ENCODE peak calls at places on chromosomes 11 and 22, in four cellular contexts. J, U, M and H are unnamed samples.

GRCh38 chr11:75291741-75292140 is 51.2 kb downstream of the TPBGL start:
- DNase-seq in J (no peak), U (no peak), M (no peak), H (no peak)

GRCh38 chr22:44161673-44162072 is 19.1 kb upstream of the PARVG start:
- DNase-seq in J (no peak), U (no peak), M (no peak), H (no peak)

GRCh38 chr11:47886096-47886495 is 37.9 kb upstream of the NUP160 start:
- DNase-seq in M (no peak), J (no peak), U (peak), H (peak)

GRCh38 chr11:19853901-19854300 is 141.3 kb downstream of the NAV2 start:
- DNase-seq in U (no peak), J (no peak), M (no peak), H (no peak)

GRCh38 chr11:116109228-116109627 is 605.0 kb upstream of the CADM1 start:
- DNase-seq in M (no peak), U (no peak), J (peak), H (no peak)

GRCh38 chr11:64360403-64360980 is 1.5 kb downstream of the RPS6KA4 start:
- DNase-seq in J (no peak), M (no peak), U (no peak), H (no peak)

GRCh38 chr11:60657880-60658279 is 41.5 kb upstream of the MS4A8 start:
- DNase-seq in M (no peak), J (no peak), U (no peak), H (no peak)

GRCh38 chr11:128813729-128814128 is 53.4 kb downstream of the KCNJ1 start:
- DNase-seq in M (no peak), U (no peak), J (no peak), H (no peak)

GRCh38 chr11:129312741-129313587 is 62.7 kb upstream of the BARX2 start:
- DNase-seq in U (no peak), M (no peak), J (no peak), H (no peak)

GRCh38 chr11:120183701-120184141 is 27.1 kb upstream of the OAF start:
- DNase-seq in U (no peak), J (no peak), M (no peak), H (no peak)

GRCh38 chr22:25582946-25583345 is 18.5 kb downstream of the GRK3 start:
- DNase-seq in J (no peak), M (no peak), U (no peak), H (no peak)

GRCh38 chr11:57464343-57465181 is 4.2 kb downstream of the RTN4RL2 start:
- DNase-seq in U (no peak), M (no peak), J (no peak), H (no peak)

GRCh38 chr11:62144641-62145255 is 20.9 kb downstream of the INCENP start:
- DNase-seq in J (no peak), M (no peak), U (no peak), H (no peak)

GRCh38 chr22:36267896-36268485 is 15.1 kb downstream of the APOL1 start:
- DNase-seq in U (no peak), M (no peak), J (no peak), H (no peak)

GRCh38 chr11:15941206-15941770 is 415.1 kb downstream of the SOX6 start:
- DNase-seq in U (no peak), J (no peak), M (no peak), H (no peak)

GRCh38 chr11:29019960-29020683 is 911.9 kb downstream of the METTL15 start:
- DNase-seq in J (peak), U (no peak), M (no peak), H (no peak)

GRCh38 chr11:95793111-95793510 is 2.8 kb downstream of the CEP57 start:
- DNase-seq in M (no peak), U (no peak), J (no peak), H (no peak)

GRCh38 chr22:44304354-44304753 is 8.4 kb downstream of the SHISAL1 start:
- DNase-seq in U (no peak), J (peak), M (no peak), H (no peak)

GRCh38 chr11:35919244-35919643 is 24.6 kb upstream of the LDLRAD3 start:
- DNase-seq in M (no peak), U (no peak), J (no peak), H (no peak)

GRCh38 chr11:56841210-56841810 is 92.8 kb upstream of the OR9G4 start:
- DNase-seq in J (peak), M (no peak), U (peak), H (no peak)

GRCh38 chr11:113189909-113190667 is 124.3 kb upstream of the TTC12 start:
- DNase-seq in M (no peak), J (peak), U (no peak), H (no peak)

GRCh38 chr11:57566035-57566504 is 1.4 kb downstream of the UBE2L6 start:
- DNase-seq in U (peak), J (peak), M (no peak), H (peak)

GRCh38 chr11:131677832-131678470 is 307.5 kb downstream of the NTM start:
- DNase-seq in J (no peak), U (no peak), M (no peak), H (no peak)

GRCh38 chr11:77672276-77672675 is 34.7 kb upstream of the CLNS1A start:
- DNase-seq in M (no peak), U (peak), J (peak), H (no peak)

GRCh38 chr11:134524201-134524600 is 112.2 kb upstream of the B3GAT1 start:
- DNase-seq in M (no peak), J (no peak), U (no peak), H (no peak)

GRCh38 chr11:71246559-71246958 is 5.8 kb downstream of the SHANK2 start:
- DNase-seq in M (no peak), J (no peak), U (no peak), H (no peak)

GRCh38 chr11:114172871-114173444 is 113.4 kb downstream of the ZBTB16 start:
- DNase-seq in U (peak), M (no peak), J (no peak), H (no peak)

GRCh38 chr22:40418366-40419201 is 48.2 kb downstream of the SGSM3 start:
- DNase-seq in M (no peak), U (peak), J (no peak), H (no peak)

GRCh38 chr22:39325392-39325932 is 6.0 kb upstream of the RPL3 start:
- DNase-seq in J (peak), M (no peak), U (no peak), H (no peak)

GRCh38 chr11:103842191-103842590 is 194.2 kb upstream of the DDI1 start:
- DNase-seq in M (no peak), J (no peak), U (no peak), H (no peak)

GRCh38 chr22:22371031-22371541 is 126.5 kb downstream of the VPREB1 start:
- DNase-seq in U (peak), M (no peak), J (no peak), H (no peak)

GRCh38 chr22:37020192-37020479 is 594 bp downstream of the MPST start:
- DNase-seq in J (peak), M (no peak), U (no peak), H (peak)

GRCh38 chr11:86914836-86915519 is 40.2 kb downstream of the FZD4 start:
- DNase-seq in M (no peak), J (no peak), U (no peak), H (no peak)

GRCh38 chr11:34773826-34774225 is 142.4 kb downstream of the APIP start:
- DNase-seq in J (no peak), U (no peak), M (no peak), H (no peak)

GRCh38 chr22:50443202-50443601 is 31.6 kb downstream of the SBF1 start:
- DNase-seq in J (no peak), U (no peak), M (no peak), H (no peak)

GRCh38 chr22:50711446-50712340 is 26.3 kb upstream of the ACR start:
- DNase-seq in M (no peak), U (no peak), J (no peak), H (no peak)

GRCh38 chr22:32265882-32266767 is 11.0 kb upstream of the SLC5A4 start:
- DNase-seq in J (peak), M (no peak), U (peak), H (peak)

GRCh38 chr22:27641049-27641790 is 160.3 kb downstream of the MN1 start:
- DNase-seq in J (peak), M (no peak), U (no peak), H (no peak)

DNA sequence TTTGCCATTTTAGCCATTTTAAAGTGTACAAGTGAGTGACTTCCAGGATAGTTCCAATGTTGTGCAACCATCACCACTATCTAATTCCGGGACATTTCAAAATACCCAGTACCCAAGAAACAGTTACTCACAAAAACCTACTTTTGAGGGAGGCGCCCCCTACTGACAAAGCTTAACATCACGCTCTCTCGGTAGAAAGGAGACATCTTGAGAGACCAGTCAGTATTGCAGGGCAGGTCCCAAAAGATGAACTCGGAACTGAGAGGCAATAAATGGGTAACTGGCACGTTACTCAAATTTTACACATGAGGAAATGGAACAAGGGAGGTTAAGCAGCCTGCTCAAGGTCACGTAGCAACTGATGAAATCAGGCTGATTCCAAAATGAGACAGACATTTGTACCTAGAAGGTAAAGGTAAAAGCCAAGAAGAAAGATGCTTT is 50.0 kb upstream of the POU2AF1 start:
- DNase-seq in U (no peak), J (peak), M (no peak), H (peak)
- H3K27ac ChIP-seq in U (no peak), J (no peak), M (no peak), H (no peak)

DNA sequence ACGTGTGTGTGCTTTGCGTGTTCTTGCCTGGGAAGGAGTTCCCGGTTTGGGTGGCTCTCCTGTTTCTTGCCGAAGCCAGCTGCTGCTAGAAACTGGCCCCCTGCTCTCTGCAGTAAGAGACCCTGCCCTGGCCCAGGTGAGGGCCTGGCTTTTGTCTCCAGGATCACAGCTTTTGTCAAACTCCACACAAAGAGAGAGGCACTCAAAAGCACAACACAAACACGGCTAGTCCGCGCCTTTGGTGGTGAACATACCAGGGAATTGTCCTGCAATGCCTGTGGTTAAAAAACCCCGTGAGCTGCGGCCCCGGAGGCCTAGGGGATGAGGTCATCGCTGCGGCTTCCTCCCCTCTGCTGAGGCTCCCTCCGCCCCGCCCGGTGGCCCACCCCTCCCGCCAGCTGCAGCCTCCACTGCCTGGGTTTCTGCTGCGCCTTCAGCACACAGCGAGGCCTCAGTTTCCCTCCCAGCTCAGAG is 88.9 kb downstream of the KCNQ1 start:
- DNase-seq in J (peak), M (no peak), U (peak), H (no peak)
- H3K4me3 ChIP-seq in J (peak), M (no peak), U (no peak), H (no peak)

DNA sequence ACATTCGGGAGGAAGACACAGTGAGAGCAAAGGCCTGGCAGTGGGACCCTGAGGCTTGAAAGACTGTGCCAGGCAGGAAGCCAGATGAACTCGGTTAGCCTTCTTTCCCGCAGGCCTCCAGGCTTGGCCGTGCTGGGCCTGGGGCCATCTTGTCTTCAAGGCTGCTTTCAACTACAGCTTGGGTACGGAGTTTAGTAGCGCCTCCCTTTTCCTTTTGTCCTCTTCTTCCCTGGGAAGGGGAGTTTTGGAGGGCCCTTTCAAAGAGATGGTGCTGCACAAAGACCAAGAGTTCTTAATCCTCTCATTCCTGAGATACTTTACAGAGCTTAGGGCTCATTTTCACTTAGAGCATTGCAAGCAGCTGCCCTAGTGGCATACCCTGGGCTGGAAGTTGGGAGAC is 87.5 kb downstream of the TP53I11 start:
- DNase-seq in M (no peak), J (no peak), U (no peak), H (no peak)
- H3K27ac ChIP-seq in M (peak), J (no peak), U (peak), H (no peak)

DNA sequence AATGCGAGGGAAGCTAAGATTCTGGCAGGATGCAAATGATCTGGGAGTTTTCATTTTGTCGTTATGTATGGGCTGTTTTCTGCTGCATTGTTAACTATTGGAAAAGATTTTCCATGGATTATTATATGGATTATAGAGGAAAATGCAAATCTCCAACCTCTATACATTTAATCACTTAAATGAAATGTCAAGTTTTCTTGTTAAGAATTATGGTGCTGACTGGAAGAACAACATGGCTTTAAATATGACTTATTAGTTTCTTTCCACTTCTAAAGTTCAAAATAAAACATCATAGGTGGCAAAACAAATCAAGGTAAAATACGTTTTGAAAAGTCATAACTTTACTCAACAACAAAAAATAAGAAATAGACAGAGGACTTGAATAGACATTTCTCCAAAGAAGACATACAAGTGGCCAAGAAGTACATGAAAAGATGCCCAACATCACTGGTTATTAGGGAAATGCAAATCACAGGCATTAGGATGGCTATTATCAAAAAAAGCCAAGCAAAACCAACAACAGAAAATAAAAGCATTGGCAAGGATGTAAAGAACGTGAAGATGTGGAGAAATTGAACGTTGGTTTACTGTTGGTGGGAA is 56.2 kb upstream of the CLDN5 start:
- DNase-seq in U (no peak), J (no peak), M (no peak), H (no peak)
- H3K4me3 ChIP-seq in U (no peak), J (no peak), M (no peak), H (peak)

DNA sequence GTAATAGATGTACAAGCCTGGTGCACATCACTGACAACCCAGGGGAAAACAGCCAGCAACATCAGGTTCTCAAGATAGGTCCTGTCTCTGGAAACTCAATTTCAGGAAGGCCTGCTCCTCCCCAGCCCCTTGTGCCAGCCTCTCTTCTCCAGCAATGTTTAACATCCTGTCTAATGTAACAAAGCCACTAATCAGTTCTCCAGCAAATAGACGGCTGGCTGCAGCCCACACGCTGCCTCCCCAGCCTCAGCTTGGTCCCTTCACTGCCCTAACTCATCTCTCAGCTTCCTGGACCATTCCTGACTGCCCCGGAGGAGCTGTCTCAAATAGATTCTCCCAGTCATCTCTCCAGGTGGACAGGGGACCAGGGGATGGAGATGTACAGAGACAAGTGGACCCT is 37.8 kb downstream of the RPL27A start:
- DNase-seq in M (no peak), U (no peak), J (peak), H (no peak)
- H3K27ac ChIP-seq in M (peak), U (peak), J (peak), H (no peak)

GRCh38 chr11:1854949-1855885 is 2.3 kb downstream of the LSP1 start:
- DNase-seq in J (no peak), U (no peak), M (no peak), H (no peak)

GRCh38 chr11:1854132-1854948 is 1.5 kb downstream of the LSP1 start:
- DNase-seq in J (no peak), M (no peak), U (no peak), H (peak)

GRCh38 chr11:1852271-1852877 is 510 bp upstream of the LSP1 start:
- DNase-seq in U (no peak), M (no peak), J (no peak), H (no peak)

GRCh38 chr11:1852885-1853284 is at the start of gene LSP1:
- DNase-seq in J (no peak), U (no peak), M (peak), H (peak)

DNA sequence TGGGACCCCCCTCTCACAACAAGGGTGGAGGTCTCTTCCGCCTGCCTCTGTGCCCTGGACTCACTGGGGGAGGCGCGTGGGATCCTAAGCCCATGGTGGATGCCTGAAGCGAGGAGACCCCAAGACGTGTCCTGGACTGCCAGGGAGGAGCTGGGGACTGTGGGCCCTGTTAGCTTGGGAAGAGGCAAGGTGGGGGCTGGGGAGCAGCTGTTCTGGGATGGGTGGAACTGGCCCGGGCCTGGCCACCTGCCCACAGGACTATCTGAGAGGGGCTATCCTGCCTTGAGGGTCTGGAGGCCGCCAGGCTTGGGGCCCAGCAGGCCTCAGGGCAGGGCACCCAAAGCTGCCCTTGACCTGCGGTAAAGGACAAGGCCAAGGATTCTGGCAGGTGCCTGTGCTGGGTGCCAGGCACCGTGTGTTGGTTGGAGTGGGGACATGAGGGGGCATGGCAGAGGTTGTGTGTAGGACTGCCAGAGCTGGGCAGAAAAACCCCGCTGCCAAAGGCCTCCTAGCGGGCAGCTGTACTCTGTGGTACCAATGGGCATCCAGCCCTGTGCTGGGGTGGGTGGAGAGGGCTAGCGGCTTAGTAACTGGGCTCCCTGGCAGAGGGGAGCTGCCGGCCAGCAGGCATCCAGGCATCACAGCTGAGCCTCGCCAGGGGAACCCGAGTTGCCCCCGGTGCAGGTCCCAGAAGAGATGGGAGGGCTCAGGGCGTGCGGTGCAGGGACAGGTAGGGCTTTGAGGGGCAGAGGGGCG is 670 bp downstream of the LSP1 start:
- DNase-seq in M (no peak), U (no peak), J (no peak), H (no peak)
- H3K4me3 ChIP-seq in M (peak), U (no peak), J (no peak), H (peak)

DNA sequence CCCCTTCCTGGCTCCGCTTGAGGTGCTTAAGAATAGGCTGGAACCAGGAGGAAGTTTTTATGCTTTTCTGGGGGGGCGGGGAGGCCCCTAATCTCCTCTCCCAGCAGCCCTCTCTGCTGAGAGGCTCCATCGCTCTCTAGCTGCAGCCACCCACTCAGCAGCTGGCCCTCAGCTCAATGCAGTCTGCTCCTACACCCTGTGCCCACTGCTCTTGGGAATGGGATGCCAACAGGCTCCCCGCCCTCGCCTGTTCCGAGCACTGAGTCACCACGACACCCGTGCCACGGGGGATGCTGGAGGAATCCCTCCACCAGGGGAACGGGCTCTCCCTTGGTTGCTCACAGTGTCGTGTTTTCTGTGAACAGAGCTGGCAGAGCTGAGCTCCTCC is 23.5 kb upstream of the SUSD2 start:
- DNase-seq in J (no peak), M (no peak), U (no peak), H (no peak)
- H3K27ac ChIP-seq in J (no peak), M (no peak), U (peak), H (peak)

GRCh38 chr11:65435330-65435931 is 12.8 kb downstream of the NEAT1 start:
- DNase-seq in U (no peak), M (no peak), J (peak), H (peak)
- H3K4me3 ChIP-seq in U (no peak), M (no peak), J (peak), H (no peak)

GRCh38 chr11:27421819-27422494 is 50.6 kb downstream of the LGR4 start:
- DNase-seq in J (no peak), M (no peak), U (no peak), H (no peak)
- H3K27ac ChIP-seq in J (no peak), M (peak), U (peak), H (no peak)